ENCODE peak calls at places on chromosomes 2 and 18, in seven cellular contexts. R, X, D, F, W, P and U are unnamed samples.

GRCh38 chr18:7038330-7038846 is 79.2 kb downstream of the LAMA1 start:
- DNase-seq in W (peak; percentile 82), R (peak; percentile 92), D (peak; percentile 97), F (peak; percentile 60), P (no peak), X (peak; percentile 88), U (no peak)

GRCh38 chr2:178915423-178915822 is 108.2 kb upstream of the TTN start:
- DNase-seq in X (no peak), P (no peak), F (no peak), D (no peak), R (no peak), W (no peak), U (no peak)

GRCh38 chr2:215772003-215772402 is 241.3 kb downstream of the MREG start:
- DNase-seq in P (no peak), X (no peak), W (no peak), R (no peak), F (no peak), D (no peak), U (no peak)

GRCh38 chr2:144331652-144332355 is 188.1 kb downstream of the ZEB2 start:
- DNase-seq in F (no peak), P (peak; percentile 95), W (no peak), R (peak; percentile 33), D (peak; percentile 93), X (peak; percentile 35), U (no peak)

GRCh38 chr2:144886847-144887246 is 366.9 kb upstream of the ZEB2 start:
- DNase-seq in W (peak; percentile 72), X (no peak), R (peak; percentile 11), P (no peak), F (no peak), D (no peak), U (no peak)

GRCh38 chr2:101820519-101820918 is 123.0 kb downstream of the MAP4K4 start:
- DNase-seq in W (no peak), P (no peak), D (no peak), F (no peak), R (no peak), X (no peak), U (no peak)

GRCh38 chr2:60260646-60261296 is 292.7 kb downstream of the BCL11A start:
- DNase-seq in X (peak; percentile 52), F (no peak), W (peak; percentile 30), D (no peak), P (no peak), R (no peak), U (peak; percentile 64)

GRCh38 chr2:148338544-148338943 is 306.0 kb upstream of the EPC2 start:
- DNase-seq in F (no peak), R (no peak), X (no peak), W (no peak), P (no peak), D (no peak), U (no peak)

GRCh38 chr2:191369034-191369433 is 123.8 kb downstream of the MYO1B start:
- DNase-seq in P (no peak), F (no peak), X (no peak), R (no peak), D (no peak), W (no peak), U (no peak)

GRCh38 chr18:69559604-69560003 is 158.9 kb downstream of the DOK6 start:
- DNase-seq in F (no peak), D (no peak), W (no peak), P (no peak), X (no peak), R (no peak), U (no peak)

GRCh38 chr2:144950874-144951560 is 431.1 kb upstream of the ZEB2 start:
- DNase-seq in D (no peak), R (peak; percentile 29), X (no peak), F (no peak), W (no peak), P (no peak), U (no peak)

GRCh38 chr18:3538456-3538855 is 88.5 kb downstream of the TGIF1 start:
- DNase-seq in P (no peak), W (no peak), R (no peak), X (peak; percentile 12), D (no peak), F (no peak), U (no peak)

GRCh38 chr18:57754577-57755330 is 48.4 kb downstream of the ATP8B1 start:
- DNase-seq in P (no peak), X (no peak), D (no peak), F (no peak), W (no peak), R (no peak), U (no peak)

GRCh38 chr2:60534034-60534393 is 19.4 kb downstream of the BCL11A start:
- DNase-seq in X (no peak), R (no peak), W (no peak), D (no peak), F (no peak), P (no peak), U (no peak)

DNA sequence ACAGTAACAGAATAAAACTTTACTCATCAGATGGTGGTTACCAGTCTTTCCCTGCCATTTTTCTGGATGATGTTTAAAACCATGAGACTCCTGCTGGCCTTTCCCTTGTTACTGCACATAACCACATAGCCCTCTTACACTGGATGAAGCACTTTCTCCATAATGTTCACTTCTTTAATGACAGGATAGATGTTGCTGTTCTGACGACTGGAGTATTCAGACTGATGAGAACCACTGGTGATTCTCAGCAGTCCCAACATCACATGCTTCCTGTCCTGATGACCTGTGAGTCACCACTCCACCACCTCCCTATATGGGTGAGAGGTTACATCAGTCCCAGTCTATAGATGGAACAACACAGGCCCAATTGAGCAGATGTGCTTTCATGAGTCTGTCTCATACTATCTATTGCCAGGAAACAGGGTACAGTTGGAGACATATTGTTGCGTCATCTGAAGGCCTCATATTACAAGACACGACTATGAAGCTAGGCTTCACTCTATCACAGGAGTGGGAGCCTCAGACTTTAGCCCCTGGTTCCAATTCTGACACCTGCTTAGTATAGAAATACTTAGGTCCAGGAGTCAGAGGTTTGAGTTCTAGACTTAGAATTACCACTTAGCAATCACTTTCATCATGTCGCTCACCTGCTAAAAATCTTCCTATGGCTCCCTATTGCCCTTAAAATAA is 145.7 kb upstream of the KLF7 start:
- DNase-seq in P (no peak), F (peak; percentile 23), X (no peak), D (peak; percentile 87), W (peak; percentile 36), R (peak; percentile 41), U (no peak)
- TF ChIP-seq POLR2A in P (no peak), F (no peak), X (no peak), D (no peak), W (no peak), R (no peak), U (no peak)

DNA sequence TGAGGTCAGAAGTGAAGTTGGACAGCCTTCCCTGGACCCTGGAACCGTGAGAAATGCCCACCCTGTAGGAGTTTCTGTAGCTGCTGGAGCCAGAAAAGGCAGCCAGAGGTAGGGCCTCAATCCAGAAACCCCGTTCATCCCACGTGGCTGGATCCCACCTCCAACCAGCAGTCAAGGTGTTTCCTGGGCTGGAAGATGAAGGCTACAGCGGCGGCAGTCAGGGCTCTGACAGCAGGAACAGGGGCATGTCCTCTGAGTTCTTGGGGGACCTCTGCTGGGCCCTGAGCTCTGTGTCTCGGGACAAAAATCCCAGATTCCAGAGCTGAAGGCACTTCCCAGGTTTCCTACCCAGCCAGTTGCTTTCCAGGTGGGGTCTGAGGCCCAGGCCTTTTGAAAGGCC is 218.2 kb downstream of the KLHL29 start:
- DNase-seq in R (no peak), F (no peak), X (no peak), D (no peak), P (no peak), W (no peak), U (no peak)
- TF ChIP-seq POLR2A in R (no peak), F (no peak), X (no peak), D (no peak), P (no peak), W (no peak), U (no peak)

DNA sequence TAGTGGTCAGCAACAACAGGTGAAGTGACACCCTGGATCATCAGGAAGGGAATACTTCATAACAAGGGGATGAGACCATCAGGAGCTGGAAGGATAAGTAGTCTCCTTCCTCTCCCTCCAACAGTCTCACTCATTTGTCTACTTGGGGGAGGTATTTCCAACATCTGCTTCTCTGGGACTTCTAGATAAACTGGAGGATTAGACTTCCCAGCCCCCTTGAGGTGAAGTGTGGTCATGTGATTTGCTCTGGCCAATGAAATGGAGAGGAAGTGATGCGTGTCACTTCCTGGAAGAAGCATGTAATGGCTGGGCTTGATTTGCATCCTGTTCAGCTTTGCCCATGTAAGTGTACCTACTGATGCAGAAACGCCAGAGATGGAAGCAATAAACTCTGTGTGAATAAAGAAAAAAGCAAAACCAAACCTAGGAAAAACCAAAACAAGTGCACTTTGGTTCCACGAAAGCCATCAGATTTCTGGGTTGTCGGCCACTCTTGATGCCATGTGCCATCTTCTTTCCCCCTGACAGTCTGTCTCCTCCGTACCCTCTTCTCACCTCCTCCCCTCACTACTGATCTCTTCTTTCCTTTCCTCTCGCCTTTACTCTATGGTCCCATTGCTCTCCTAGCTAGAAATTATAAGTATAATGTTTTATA is 76.1 kb upstream of the DNMT3A start:
- DNase-seq in P (no peak), W (no peak), F (no peak), X (no peak), D (no peak), R (no peak), U (no peak)
- TF ChIP-seq POLR2A in P (no peak), W (no peak), F (no peak), X (no peak), D (no peak), R (no peak), U (no peak)

GRCh38 chr2:20447437-20448245 is 767 bp downstream of the RHOB start:
- DNase-seq in D (peak; percentile 89), X (no peak), P (peak; percentile 91), F (peak; percentile 57), R (no peak), W (peak; percentile 65), U (no peak)

GRCh38 chr2:20450201-20451108 is 3.6 kb downstream of the RHOB start:
- DNase-seq in R (peak; percentile 78), F (peak; percentile 62), W (peak; percentile 75), P (peak; percentile 54), D (peak; percentile 96), X (peak; percentile 91), U (no peak)

GRCh38 chr2:20449501-20450200 is 2.8 kb downstream of the RHOB start:
- DNase-seq in F (no peak), W (no peak), P (no peak), R (peak; percentile 49), D (peak; percentile 54), X (no peak), U (no peak)

GRCh38 chr2:20446917-20447436 is at the start of gene RHOB:
- DNase-seq in X (peak; percentile 99), R (peak; percentile 99), F (peak; percentile 97), P (peak; percentile 98), D (peak; percentile 100), W (peak; percentile 98), U (peak; percentile 100)

DNA sequence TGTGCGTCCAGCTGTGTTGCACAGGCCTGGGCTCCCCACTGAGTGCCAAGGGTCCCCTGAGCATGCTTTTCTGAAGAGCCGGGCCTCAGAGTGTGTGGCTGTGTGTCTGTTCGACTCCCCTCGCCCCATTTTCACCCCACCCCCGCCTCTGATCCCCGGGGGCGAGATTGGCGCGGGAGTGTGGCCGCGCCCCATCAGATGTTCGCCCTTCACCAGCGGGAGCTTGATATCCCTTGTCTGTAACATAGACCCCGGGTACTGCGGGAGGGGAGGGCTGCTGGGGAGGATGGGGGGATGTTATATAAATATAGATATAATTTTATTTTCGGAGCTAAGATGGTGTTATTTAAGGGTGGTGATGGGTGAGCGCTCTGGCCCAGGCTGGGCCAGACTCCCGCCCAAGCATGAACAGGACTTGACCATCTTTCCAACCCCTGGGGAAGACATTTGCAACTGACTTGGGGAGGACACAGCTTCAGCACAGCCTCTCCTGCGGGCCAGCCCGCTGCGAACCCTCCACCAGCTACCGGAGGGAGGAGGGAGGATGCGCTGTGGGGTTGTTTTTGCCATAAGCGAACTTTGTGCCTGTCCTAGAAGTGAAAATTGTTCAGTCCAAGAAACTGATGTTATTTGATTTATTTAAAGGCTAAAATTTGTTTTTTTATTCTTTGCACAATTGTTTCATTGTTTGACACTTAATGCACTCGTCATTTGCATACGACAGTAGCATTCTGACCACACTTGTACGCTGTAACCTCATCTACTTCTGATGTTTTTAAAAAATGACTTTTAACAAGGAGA is 1.6 kb downstream of the RHOB start:
- DNase-seq in W (no peak), X (no peak), F (no peak), P (peak; percentile 79), R (no peak), D (peak; percentile 83), U (no peak)
- TF ChIP-seq POLR2A in W (no peak), X (no peak), F (peak; percentile 35), P (no peak), R (peak; percentile 22), D (no peak), U (peak; percentile 70)